ENCODE peak calls at places on chromosome 10, in four cellular contexts. P is stomach, G is Peyer's patch, Y is WERI-Rb-1. D is an unnamed sample.

GRCh38 chr10:91043173-91043910 is 122.5 kb upstream of the ANKRD1 start:
- DNase-seq in G (no peak), Y (peak; percentile 12), P (no peak), D (no peak)

GRCh38 chr10:120221873-120222485 is 235.0 kb upstream of the PLPP4 start:
- DNase-seq in G (no peak), P (peak; percentile 35), Y (peak; percentile 69), D (peak; percentile 77)

GRCh38 chr10:119489572-119490326 is 52.8 kb downstream of the RGS10 start:
- DNase-seq in P (peak; percentile 36), Y (peak; percentile 70), G (peak; percentile 83), D (peak; percentile 93)

GRCh38 chr10:78817804-78818203 is 251.0 kb upstream of the ZMIZ1 start:
- DNase-seq in Y (no peak), P (no peak), G (no peak), D (peak; percentile 37)

GRCh38 chr10:47296111-47296894 is 3.7 kb upstream of the GDF10 start:
- DNase-seq in Y (no peak), G (no peak), P (peak; percentile 21), D (no peak)

GRCh38 chr10:80313523-80313922 is 24.1 kb upstream of the MAT1A start:
- DNase-seq in G (no peak), Y (no peak), P (no peak), D (no peak)

GRCh38 chr10:69439350-69439739 is 11.9 kb upstream of the TSPAN15 start:
- DNase-seq in G (peak; percentile 74), Y (peak; percentile 46), P (no peak), D (no peak)

GRCh38 chr10:5259132-5259951 is 62.7 kb downstream of the AKR1C4 start:
- DNase-seq in Y (no peak), G (no peak), P (no peak), D (no peak)

GRCh38 chr10:30437039-30437781 is 3.2 kb downstream of the MAP3K8 start:
- DNase-seq in P (no peak), Y (no peak), G (no peak), D (no peak)

GRCh38 chr10:124705021-124705740 is 39.0 kb downstream of the FAM53B start:
- DNase-seq in Y (no peak), P (no peak), G (no peak), D (peak; percentile 82)

GRCh38 chr10:119090968-119091367 is 10.4 kb upstream of the EIF3A start:
- DNase-seq in G (no peak), P (peak; percentile 35), Y (no peak), D (no peak)

GRCh38 chr10:31186225-31187010 is 132.6 kb upstream of the ZEB1 start:
- DNase-seq in P (no peak), Y (no peak), G (no peak), D (peak; percentile 71)

GRCh38 chr10:98045785-98046389 is 15.5 kb upstream of the CRTAC1 start:
- DNase-seq in G (peak; percentile 72), Y (peak; percentile 78), P (peak; percentile 65), D (peak; percentile 78)

GRCh38 chr10:29646238-29646902 is 11.6 kb upstream of the SVIL start:
- DNase-seq in G (no peak), P (no peak), Y (peak; percentile 69), D (no peak)

GRCh38 chr10:86964061-86964846 is 4.0 kb upstream of the ADIRF start:
- DNase-seq in Y (no peak), P (peak; percentile 22), G (peak; percentile 43), D (peak; percentile 43)

GRCh38 chr10:71083457-71083975 is 128.9 kb upstream of the UNC5B start:
- DNase-seq in G (peak; percentile 3), P (peak; percentile 7), Y (peak; percentile 4), D (peak; percentile 19)

GRCh38 chr10:131178956-131179355 is 132.6 kb downstream of the TCERG1L start:
- DNase-seq in P (peak; percentile 22), G (peak; percentile 23), Y (no peak), D (no peak)

GRCh38 chr10:78805176-78805575 is 263.6 kb upstream of the ZMIZ1 start:
- DNase-seq in P (peak; percentile 40), Y (no peak), G (peak; percentile 53), D (no peak)

GRCh38 chr10:47104101-47104707 is 193.0 kb downstream of the PTPN20 start:
- DNase-seq in Y (no peak), G (no peak), P (no peak), D (no peak)

GRCh38 chr10:66822801-66823200 is 103.0 kb upstream of the LRRTM3 start:
- DNase-seq in P (no peak), Y (no peak), G (no peak), D (peak; percentile 8)

GRCh38 chr10:99619090-99619800 is 994 bp downstream of the SLC25A28 start:
- DNase-seq in P (no peak), Y (no peak), G (no peak), D (no peak)

GRCh38 chr10:102648889-102649752 is 4.8 kb downstream of the TRIM8 start:
- DNase-seq in P (peak; percentile 55), Y (no peak), G (peak; percentile 71), D (peak; percentile 77)

GRCh38 chr10:28503114-28503513 is 29.8 kb upstream of the WAC start:
- DNase-seq in Y (no peak), G (peak; percentile 66), P (peak; percentile 71), D (peak; percentile 25)

GRCh38 chr10:100529473-100530298 is at the start of gene NDUFB8:
- DNase-seq in G (peak; percentile 95), Y (peak; percentile 93), P (peak; percentile 92), D (peak; percentile 86)

GRCh38 chr10:89684604-89685003 is 16.8 kb upstream of the KIF20B start:
- DNase-seq in Y (no peak), G (no peak), P (no peak), D (no peak)

GRCh38 chr10:79073784-79074432 is 5.1 kb downstream of the ZMIZ1 start:
- DNase-seq in G (peak; percentile 89), Y (no peak), P (peak; percentile 62), D (no peak)

GRCh38 chr10:6766061-6766460 is 186.0 kb upstream of the PRKCQ start:
- DNase-seq in Y (no peak), G (no peak), P (no peak), D (no peak)
- H3K4me3 ChIP-seq in Y (no peak overlapping the region), G (no peak overlapping the region), P (no peak overlapping the region), D (no peak overlapping the region)

GRCh38 chr10:59809644-59809974 is 56.4 kb upstream of the MRLN start:
- DNase-seq in G (no peak), P (no peak), Y (no peak), D (no peak)
- H3K36me3 ChIP-seq in G (no peaks in the 10 kb centered on the region), P (peaks cover 91% of the 10 kb centered on the region), Y (peaks cover 82% of the 10 kb centered on the region), D (peaks cover 13% of the 10 kb centered on the region)

GRCh38 chr10:113026679-113027078 is 76.6 kb downstream of the TCF7L2 start:
- DNase-seq in P (no peak), Y (no peak), G (no peak), D (no peak)

GRCh38 chr10:113029055-113029440 is 79.0 kb downstream of the TCF7L2 start:
- DNase-seq in P (no peak), Y (no peak), G (no peak), D (no peak)

GRCh38 chr10:113028393-113029054 is 78.5 kb downstream of the TCF7L2 start:
- DNase-seq in Y (no peak), G (no peak), P (no peak), D (no peak)

GRCh38 chr10:113027230-113027573 is 77.2 kb downstream of the TCF7L2 start:
- DNase-seq in P (no peak), Y (no peak), G (no peak), D (no peak)

DNA sequence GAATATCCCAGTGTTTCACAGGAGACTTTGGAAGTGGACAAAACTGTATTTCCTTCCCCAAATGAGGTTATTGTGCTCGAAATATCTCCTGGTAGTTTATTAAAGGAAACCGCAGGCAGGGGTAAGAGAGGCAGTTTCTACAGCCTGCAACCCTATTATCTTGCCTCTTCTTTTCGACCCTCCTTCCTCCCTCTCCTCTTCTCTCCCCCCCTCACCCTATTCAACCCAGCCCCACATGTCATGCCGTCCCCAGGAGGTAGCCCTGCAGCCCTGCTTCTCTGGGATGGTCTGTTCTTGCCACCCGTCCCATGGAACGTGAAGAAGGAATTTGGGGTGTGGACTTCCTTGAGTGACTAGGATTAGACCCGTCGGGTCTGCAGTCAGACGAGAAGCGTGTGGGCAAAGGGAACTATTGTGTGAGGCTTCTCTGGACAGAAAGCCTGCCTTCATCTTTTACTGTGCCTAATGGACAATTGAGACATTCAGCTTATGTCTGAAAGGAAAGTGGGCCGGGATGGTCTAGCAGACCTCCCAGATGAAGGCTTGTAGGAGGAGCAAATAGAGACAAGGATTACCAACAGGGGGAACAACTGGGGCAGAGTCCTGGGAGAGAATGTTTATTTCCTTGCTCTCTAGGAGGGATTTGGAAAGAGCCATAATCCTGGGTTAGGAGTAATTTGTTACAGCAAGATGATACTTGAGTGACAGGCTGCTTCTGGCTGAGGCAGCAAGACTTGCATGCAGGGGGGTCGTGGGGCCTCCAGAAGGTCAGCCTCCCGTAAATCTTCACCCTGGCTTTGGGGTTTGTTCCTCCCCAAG is 77.7 kb downstream of the TCF7L2 start:
- DNase-seq in P (no peak), Y (peak; percentile 68), G (no peak), D (no peak)
- H3K4me3 ChIP-seq in P (no peak overlapping the region), Y (peak overlapping the region; percentile 38), G (no peak overlapping the region), D (no peak overlapping the region)

GRCh38 chr10:48764486-48764885 is 79.8 kb downstream of the WDFY4 start:
- DNase-seq in P (no peak), Y (no peak), G (no peak), D (no peak)

GRCh38 chr10:48760983-48761382 is 76.3 kb downstream of the WDFY4 start:
- DNase-seq in P (no peak), G (no peak), Y (no peak), D (no peak)

GRCh38 chr10:48763403-48763802 is 78.7 kb downstream of the WDFY4 start:
- DNase-seq in Y (no peak), G (no peak), P (no peak), D (no peak)

GRCh38 chr10:48762104-48763042 is 77.7 kb downstream of the WDFY4 start:
- DNase-seq in Y (no peak), P (no peak), G (no peak), D (no peak)

GRCh38 chr10:48759113-48759901 is 74.6 kb downstream of the WDFY4 start:
- DNase-seq in Y (no peak), P (no peak), G (no peak), D (no peak)
- H3K36me3 ChIP-seq in Y (no peaks in the 10 kb centered on the region), P (no peaks in the 10 kb centered on the region), G (no peaks in the 10 kb centered on the region), D (no peaks in the 10 kb centered on the region)

GRCh38 chr10:133309111-133309719 is 501 bp downstream of the ZNF511 start:
- DNase-seq in G (peak; percentile 97), Y (peak; percentile 91), P (peak; percentile 98), D (peak; percentile 100)

GRCh38 chr10:133310399-133310755 is 1.7 kb downstream of the ZNF511 start:
- DNase-seq in G (no peak), Y (no peak), P (no peak), D (no peak)

GRCh38 chr10:133310789-133311188 is 2.1 kb downstream of the ZNF511 start:
- DNase-seq in Y (no peak), P (no peak), G (no peak), D (no peak)

GRCh38 chr10:133308431-133309110 is at the start of the genes TUBGCP2 and ZNF511:
- DNase-seq in G (peak; percentile 93), P (peak; percentile 89), Y (peak; percentile 81), D (peak; percentile 97)

GRCh38 chr10:133309720-133310398 is 1.1 kb downstream of the ZNF511 start:
- DNase-seq in Y (no peak), G (peak; percentile 75), P (peak; percentile 66), D (no peak)
- H3K4me3 ChIP-seq in Y (no peak overlapping the region), G (peak overlapping the region; percentile 95), P (peak overlapping the region; percentile 94), D (no peak overlapping the region)

D was measured in H7.